ENCODE peak calls at places on chromosomes 7 and 10, in eight cellular contexts. X is GM04504; G is stimulated activated CD4-positive, alpha-beta T cell treated with anti-CD3 and anti-CD28 coated beads, Interleukin-1b, Interleukin-23, amount 100 ng/mL, for 1 hour; C is neuronal stem cell; D is NCI-H510A; Q is T-helper 17 cell; S is mucosa of gallbladder; N is hypothalamus. E is an unnamed sample.

GRCh38 chr7:66869660-66870450 is 51.2 kb upstream of the TMEM248 start:
- DNase-seq in X (no peak), G (no peak), C (no peak), D (no peak), Q (no peak), S (no peak), N (no peak), E (no peak)

GRCh38 chr10:12350925-12351324 is 1.6 kb downstream of the CAMK1D start:
- DNase-seq in X (no peak), G (no peak), C (no peak), D (no peak), Q (no peak), S (no peak), N (no peak), E (no peak)

GRCh38 chr7:134450296-134451000 is 8.5 kb downstream of the AKR1B1 start:
- DNase-seq in X (no peak), G (no peak), C (no peak), D (no peak), Q (no peak), S (no peak), N (no peak), E (no peak)

GRCh38 chr7:4945949-4946348 is 13.0 kb downstream of the MMD2 start:
- DNase-seq in X (no peak), G (no peak), C (no peak), D (no peak), Q (no peak), S (no peak), N (no peak), E (no peak)

GRCh38 chr10:31315453-31315852 is 3.6 kb upstream of the ZEB1 start:
- DNase-seq in X (peak), G (no peak), C (no peak), D (no peak), Q (no peak), S (no peak), N (no peak), E (no peak)

GRCh38 chr7:27946351-27946750 is 206.4 kb downstream of the TAX1BP1 start:
- DNase-seq in X (no peak), G (no peak), C (no peak), D (no peak), Q (no peak), S (no peak), N (no peak), E (no peak)

GRCh38 chr7:55517191-55517633 is 55.1 kb downstream of the VOPP1 start:
- DNase-seq in X (no peak), G (no peak), C (no peak), D (no peak), Q (no peak), S (no peak), N (no peak), E (no peak)

GRCh38 chr7:29207469-29207868 is 12.9 kb downstream of the CHN2 start:
- DNase-seq in X (no peak), G (no peak), C (no peak), D (no peak), Q (no peak), S (no peak), N (no peak), E (no peak)

GRCh38 chr10:128540806-128541739 is 414.9 kb upstream of the MKI67 start:
- DNase-seq in X (no peak), G (no peak), C (peak), D (no peak), Q (no peak), S (no peak), N (no peak), E (peak)

GRCh38 chr10:97713351-97713827 is at the start of gene MARVELD1:
- DNase-seq in X (peak), G (no peak), C (peak), D (peak), Q (no peak), S (peak), N (peak), E (no peak)

GRCh38 chr10:102504179-102504975 is 605 bp downstream of the SUFU start:
- DNase-seq in X (no peak), G (no peak), C (peak), D (no peak), Q (peak), S (peak), N (no peak), E (peak)

GRCh38 chr10:43380610-43381222 is 9.3 kb downstream of the FXYD4 start:
- DNase-seq in X (no peak), G (no peak), C (no peak), D (no peak), Q (no peak), S (no peak), N (no peak), E (no peak)

E was measured in iPS DF 6.9.